ENCODE peak calls at places on chromosomes 16 and 17, in ten cellular contexts. N is KBM-7; Y is skeletal muscle cell; X is AG09319; C is NCI-H1436; F is HCT116; T is PC-9; U is activated CD4-positive, alpha-beta T cell treated with anti-CD3 and anti-CD28 coated beads for 24 hours; B is HTR-8/SVneo; Q is AG10803. G is an unnamed sample.

GRCh38 chr17:79626156-79626890 is 15.5 kb upstream of the RBFOX3 start:
- DNase-seq in X (no peak), F (no peak), U (no peak), B (no peak), Q (no peak), N (no peak), T (no peak), C (no peak), Y (no peak), G (no peak)

GRCh38 chr16:53926209-53926608 is 222.3 kb downstream of the FTO start:
- DNase-seq in X (no peak), C (no peak), U (no peak), Q (no peak), B (no peak), Y (no peak), T (no peak), N (no peak), F (no peak), G (no peak)

GRCh38 chr17:63823659-63824331 is 3.4 kb upstream of the PSMC5 start:
- DNase-seq in F (no peak), N (no peak), Q (no peak), X (no peak), B (no peak), U (no peak), Y (no peak), C (no peak), T (no peak), G (no peak)

GRCh38 chr16:69852815-69853214 is 90.7 kb downstream of the WWP2 start:
- DNase-seq in C (no peak), N (no peak), Q (no peak), X (no peak), Y (no peak), T (no peak), F (no peak), B (no peak), U (no peak), G (no peak)

GRCh38 chr16:85448557-85449194 is 164.4 kb upstream of the GSE1 start:
- DNase-seq in F (no peak), Q (no peak), C (peak; percentile 86), T (no peak), N (peak; percentile 47), Y (peak; percentile 25), X (no peak), U (no peak), B (no peak), G (no peak)

GRCh38 chr16:31507929-31508705 is at the start of gene RUSF1:
- DNase-seq in U (peak; percentile 76), X (peak; percentile 75), C (peak; percentile 75), Q (peak; percentile 90), N (peak; percentile 89), B (peak; percentile 82), Y (peak; percentile 63), T (peak; percentile 91), F (peak; percentile 75), G (peak; percentile 55)

GRCh38 chr17:18960803-18961511 is 9.0 kb downstream of the SLC5A10 start:
- DNase-seq in C (peak; percentile 68), Q (peak; percentile 57), F (no peak), X (peak; percentile 16), N (peak; percentile 76), B (peak; percentile 95), Y (no peak), T (peak; percentile 84), U (peak; percentile 71), G (no peak)

GRCh38 chr17:49830605-49831004 is 17.3 kb downstream of the TAC4 start:
- DNase-seq in X (no peak), T (no peak), C (no peak), U (no peak), B (peak; percentile 57), N (no peak), F (no peak), Y (no peak), Q (no peak), G (no peak)

GRCh38 chr17:76683921-76684745 is 26.6 kb downstream of the MXRA7 start:
- DNase-seq in U (no peak), Y (no peak), N (no peak), X (no peak), Q (no peak), C (no peak), F (no peak), B (no peak), T (no peak), G (no peak)

GRCh38 chr16:89004209-89004831 is 27.3 kb upstream of the CBFA2T3 start:
- DNase-seq in T (no peak), B (no peak), U (no peak), F (no peak), Y (no peak), Q (no peak), N (peak; percentile 87), C (no peak), X (no peak), G (no peak)

GRCh38 chr16:4320571-4321137 is 4.8 kb downstream of the GLIS2 start:
- DNase-seq in T (no peak), Y (no peak), Q (no peak), B (no peak), X (no peak), U (no peak), C (no peak), N (no peak), F (no peak), G (no peak)

GRCh38 chr17:21233581-21234337 is 19.5 kb downstream of the NATD1 start:
- DNase-seq in C (no peak), N (no peak), Q (no peak), Y (no peak), T (no peak), B (no peak), F (no peak), X (no peak), U (no peak), G (no peak)

GRCh38 chr16:49652441-49653175 is 203.3 kb downstream of the ZNF423 start:
- DNase-seq in N (no peak), U (no peak), C (no peak), X (peak; percentile 70), F (no peak), T (no peak), Y (peak; percentile 59), B (no peak), Q (peak; percentile 63), G (peak; percentile 54)

GRCh38 chr16:17261197-17261858 is 209.4 kb downstream of the XYLT1 start:
- DNase-seq in F (no peak), B (no peak), N (no peak), X (no peak), Y (no peak), T (no peak), Q (no peak), U (no peak), C (no peak), G (no peak)

GRCh38 chr16:9647981-9648701 is 534.1 kb downstream of the GRIN2A start:
- DNase-seq in T (no peak), C (no peak), N (peak; percentile 18), F (no peak), U (no peak), Y (no peak), Q (peak; percentile 26), X (no peak), B (peak; percentile 7), G (no peak)

GRCh38 chr16:21300309-21301167 is 22.4 kb upstream of the CRYM start:
- DNase-seq in T (peak; percentile 98), X (peak; percentile 99), N (peak; percentile 97), F (peak; percentile 100), Q (peak; percentile 100), C (peak; percentile 84), U (peak; percentile 37), B (peak; percentile 90), Y (peak; percentile 99), G (peak; percentile 99)

GRCh38 chr17:56351675-56352074 is 198.4 kb downstream of the ANKFN1 start:
- DNase-seq in Q (no peak), Y (no peak), T (no peak), F (no peak), C (no peak), B (no peak), X (no peak), N (no peak), U (no peak), G (no peak)

GRCh38 chr16:83011101-83011720 is 384.4 kb downstream of the CDH13 start:
- DNase-seq in Q (no peak), X (no peak), F (no peak), C (no peak), Y (no peak), U (no peak), T (no peak), B (no peak), N (no peak), G (no peak)

G was measured in AG09309.